ENCODE peak calls at places on chromosomes 4 and X, in seven cellular contexts. One of them, this sample, is unnamed.
A peak's percentile ranks its signal among the peaks of the same experiment; 100 is the strongest.

GRCh38 chrX:111098874-111099273 is 2.9 kb downstream of the PAK3 start:
- DNase-seq in uterus: peak; percentile 31
- DNase-seq in Peyer's patch: no peak
- DNase-seq in transverse colon: peak; percentile 42
- DNase-seq in GM12891: peak; percentile 29
- DNase-seq in K562: peak; percentile 69
- DNase-seq in heart left ventricle: no peak
- DNase-seq in this sample: peak; percentile 33

GRCh38 chr4:118849867-118850812 is 14.2 kb upstream of the SEC24D start:
- DNase-seq in transverse colon: peak; percentile 11
- DNase-seq in uterus: no peak
- DNase-seq in Peyer's patch: no peak
- DNase-seq in GM12891: no peak
- DNase-seq in heart left ventricle: no peak
- DNase-seq in K562: no peak
- DNase-seq in this sample: no peak

GRCh38 chr4:173014113-173014558 is 154.5 kb upstream of the GALNT7 start:
- DNase-seq in GM12891: no peak
- DNase-seq in uterus: peak; percentile 24
- DNase-seq in K562: no peak
- DNase-seq in heart left ventricle: peak; percentile 26
- DNase-seq in Peyer's patch: no peak
- DNase-seq in transverse colon: no peak
- DNase-seq in this sample: peak; percentile 45

GRCh38 chr4:119604266-119604665 is 24.3 kb downstream of the PDE5A start:
- DNase-seq in heart left ventricle: no peak
- DNase-seq in uterus: no peak
- DNase-seq in K562: no peak
- DNase-seq in GM12891: no peak
- DNase-seq in transverse colon: no peak
- DNase-seq in Peyer's patch: no peak
- DNase-seq in this sample: no peak

GRCh38 chrX:136200466-136200865 is 50.7 kb downstream of the MAP7D3 start:
- DNase-seq in Peyer's patch: no peak
- DNase-seq in transverse colon: no peak
- DNase-seq in heart left ventricle: no peak
- DNase-seq in GM12891: no peak
- DNase-seq in K562: peak; percentile 47
- DNase-seq in uterus: no peak
- DNase-seq in this sample: no peak

GRCh38 chrX:1424452-1424851 is 28.3 kb downstream of the ASMTL start:
- DNase-seq in transverse colon: no peak
- DNase-seq in K562: no peak
- DNase-seq in heart left ventricle: no peak
- DNase-seq in uterus: no peak
- DNase-seq in GM12891: no peak
- DNase-seq in Peyer's patch: peak; percentile 5
- DNase-seq in this sample: no peak

GRCh38 chrX:113384628-113385027 is 544.0 kb upstream of the AMOT start:
- DNase-seq in transverse colon: no peak
- DNase-seq in uterus: no peak
- DNase-seq in K562: no peak
- DNase-seq in GM12891: no peak
- DNase-seq in Peyer's patch: no peak
- DNase-seq in heart left ventricle: peak; percentile 30
- DNase-seq in this sample: no peak

GRCh38 chr4:4344915-4345527 is 41.9 kb upstream of the NSG1 start:
- DNase-seq in K562: no peak
- DNase-seq in Peyer's patch: no peak
- DNase-seq in transverse colon: peak; percentile 40
- DNase-seq in GM12891: no peak
- DNase-seq in heart left ventricle: no peak
- DNase-seq in uterus: no peak
- DNase-seq in this sample: no peak

GRCh38 chr4:84647307-84647884 is 64.5 kb downstream of the CDS1 start:
- DNase-seq in uterus: no peak
- DNase-seq in GM12891: no peak
- DNase-seq in Peyer's patch: no peak
- DNase-seq in heart left ventricle: no peak
- DNase-seq in K562: no peak
- DNase-seq in transverse colon: no peak
- DNase-seq in this sample: no peak

GRCh38 chrX:66731398-66731797 is 92.5 kb upstream of the EDA2R start:
- DNase-seq in Peyer's patch: no peak
- DNase-seq in K562: peak; percentile 14
- DNase-seq in transverse colon: no peak
- DNase-seq in GM12891: no peak
- DNase-seq in heart left ventricle: no peak
- DNase-seq in uterus: no peak
- DNase-seq in this sample: no peak

GRCh38 chrX:1165535-1166196 is 46.8 kb downstream of the CRLF2 start:
- DNase-seq in transverse colon: no peak
- DNase-seq in uterus: no peak
- DNase-seq in GM12891: no peak
- DNase-seq in K562: no peak
- DNase-seq in heart left ventricle: no peak
- DNase-seq in Peyer's patch: no peak
- DNase-seq in this sample: no peak

GRCh38 chrX:9635805-9636204 is 129.8 kb downstream of the GPR143 start:
- DNase-seq in uterus: peak; percentile 52
- DNase-seq in transverse colon: no peak
- DNase-seq in heart left ventricle: no peak
- DNase-seq in GM12891: no peak
- DNase-seq in Peyer's patch: no peak
- DNase-seq in K562: no peak
- DNase-seq in this sample: no peak

GRCh38 chr4:147834480-147834879 is 102.6 kb downstream of the ARHGAP10 start:
- DNase-seq in heart left ventricle: no peak
- DNase-seq in transverse colon: no peak
- DNase-seq in GM12891: no peak
- DNase-seq in uterus: no peak
- DNase-seq in K562: no peak
- DNase-seq in Peyer's patch: no peak
- DNase-seq in this sample: no peak

GRCh38 chr4:110310795-110311194 is 112.4 kb upstream of the ELOVL6 start:
- DNase-seq in transverse colon: no peak
- DNase-seq in uterus: no peak
- DNase-seq in K562: no peak
- DNase-seq in Peyer's patch: no peak
- DNase-seq in GM12891: no peak
- DNase-seq in heart left ventricle: no peak
- DNase-seq in this sample: no peak

GRCh38 chr4:94306713-94307112 is 35.9 kb downstream of the HPGDS start:
- DNase-seq in K562: no peak
- DNase-seq in transverse colon: no peak
- DNase-seq in heart left ventricle: no peak
- DNase-seq in GM12891: no peak
- DNase-seq in uterus: no peak
- DNase-seq in Peyer's patch: no peak
- DNase-seq in this sample: no peak

GRCh38 chr4:78510108-78510507 is 41.5 kb upstream of the ANXA3 start:
- DNase-seq in Peyer's patch: no peak
- DNase-seq in K562: no peak
- DNase-seq in uterus: no peak
- DNase-seq in heart left ventricle: no peak
- DNase-seq in GM12891: no peak
- DNase-seq in transverse colon: no peak
- DNase-seq in this sample: no peak

GRCh38 chr4:122450847-122451246 is 5.7 kb downstream of the IL2 start:
- DNase-seq in heart left ventricle: no peak
- DNase-seq in GM12891: no peak
- DNase-seq in transverse colon: no peak
- DNase-seq in uterus: no peak
- DNase-seq in K562: no peak
- DNase-seq in Peyer's patch: no peak
- DNase-seq in this sample: no peak

GRCh38 chr4:25486171-25486570 is 109.1 kb downstream of the ANAPC4 start:
- DNase-seq in GM12891: no peak
- DNase-seq in transverse colon: no peak
- DNase-seq in K562: no peak
- DNase-seq in uterus: no peak
- DNase-seq in heart left ventricle: no peak
- DNase-seq in Peyer's patch: no peak
- DNase-seq in this sample: no peak

GRCh38 chr4:148034821-148035220 is 302.9 kb downstream of the ARHGAP10 start:
- DNase-seq in transverse colon: no peak
- DNase-seq in K562: no peak
- DNase-seq in heart left ventricle: no peak
- DNase-seq in Peyer's patch: no peak
- DNase-seq in GM12891: no peak
- DNase-seq in uterus: no peak
- DNase-seq in this sample: no peak

GRCh38 chr4:133801858-133802257 is 399.7 kb downstream of the PABPC4L start:
- DNase-seq in GM12891: no peak
- DNase-seq in uterus: no peak
- DNase-seq in transverse colon: no peak
- DNase-seq in heart left ventricle: no peak
- DNase-seq in K562: no peak
- DNase-seq in Peyer's patch: no peak
- DNase-seq in this sample: no peak

DNA sequence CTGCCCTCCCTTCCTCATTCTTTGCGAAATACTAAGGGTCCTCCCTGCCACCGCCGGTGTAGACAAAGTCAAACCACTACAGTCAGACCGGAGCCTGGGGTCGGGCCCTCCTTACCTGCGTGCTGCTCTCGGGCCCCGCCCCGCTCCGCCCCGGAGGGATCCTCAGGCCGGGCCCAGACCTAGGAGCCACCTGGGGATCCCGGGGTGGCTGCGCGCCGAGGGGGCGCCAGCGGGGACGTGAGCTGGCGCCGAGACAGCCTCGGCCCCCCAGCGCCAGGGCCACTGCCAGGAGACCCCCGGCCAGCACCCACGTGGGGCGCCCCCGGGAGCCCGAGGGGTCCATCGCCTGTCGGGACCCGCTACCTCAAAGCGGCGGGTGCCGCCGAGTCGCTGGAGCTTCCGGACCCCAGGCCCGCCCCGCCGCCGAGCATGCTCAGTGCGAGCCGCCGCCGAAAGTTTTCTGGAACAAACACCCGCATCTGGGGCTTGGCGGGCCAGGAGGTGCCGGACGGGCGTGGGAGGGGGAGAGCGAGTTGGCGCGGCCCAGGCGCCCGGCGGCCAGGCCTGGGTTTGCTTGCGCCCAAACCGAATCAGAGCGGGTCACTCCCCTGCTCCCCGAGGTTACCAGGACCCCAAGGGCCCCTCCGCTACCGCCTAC is at the start of gene EVC2:
- DNase-seq in transverse colon: peak; percentile 58
- DNase-seq in GM12891: peak; percentile 42
- DNase-seq in uterus: peak; percentile 82
- DNase-seq in Peyer's patch: peak; percentile 55
- DNase-seq in heart left ventricle: peak; percentile 79
- DNase-seq in K562: no peak
- DNase-seq in this sample: no peak
- TF ChIP-seq POLR2A in transverse colon: no peak
- TF ChIP-seq POLR2A in GM12891: no peak
- TF ChIP-seq POLR2A in uterus: peak; percentile 26
- TF ChIP-seq POLR2A in Peyer's patch: no peak
- TF ChIP-seq POLR2A in heart left ventricle: no peak
- TF ChIP-seq POLR2A in K562: no peak
- TF ChIP-seq POLR2A in this sample: no peak

GRCh38 chr4:69759189-69759604 is 1.2 kb downstream of the SULT1B1 start:
- DNase-seq in Peyer's patch: no peak
- DNase-seq in GM12891: no peak
- DNase-seq in uterus: no peak
- DNase-seq in transverse colon: peak; percentile 20
- DNase-seq in K562: no peak
- DNase-seq in heart left ventricle: no peak
- DNase-seq in this sample: no peak
- TF ChIP-seq POLR2A in Peyer's patch: peak; percentile 28
- TF ChIP-seq POLR2A in GM12891: no peak
- TF ChIP-seq POLR2A in uterus: no peak
- TF ChIP-seq POLR2A in transverse colon: peak; percentile 40
- TF ChIP-seq POLR2A in K562: no peak
- TF ChIP-seq POLR2A in heart left ventricle: no peak
- TF ChIP-seq POLR2A in this sample: no peak

GRCh38 chr4:90126805-90127204 is 389 bp upstream of the CCSER1 start:
- DNase-seq in heart left ventricle: no peak
- DNase-seq in Peyer's patch: no peak
- DNase-seq in K562: no peak
- DNase-seq in uterus: no peak
- DNase-seq in GM12891: no peak
- DNase-seq in transverse colon: no peak
- DNase-seq in this sample: no peak

GRCh38 chr4:90127706-90128345 is 632 bp downstream of the CCSER1 start:
- DNase-seq in heart left ventricle: peak; percentile 23
- DNase-seq in GM12891: no peak
- DNase-seq in Peyer's patch: no peak
- DNase-seq in uterus: no peak
- DNase-seq in transverse colon: no peak
- DNase-seq in K562: no peak
- DNase-seq in this sample: no peak

GRCh38 chr4:90121961-90122748 is 5.0 kb upstream of the CCSER1 start:
- DNase-seq in transverse colon: no peak
- DNase-seq in GM12891: no peak
- DNase-seq in heart left ventricle: no peak
- DNase-seq in uterus: no peak
- DNase-seq in K562: no peak
- DNase-seq in Peyer's patch: no peak
- DNase-seq in this sample: no peak

GRCh38 chr4:90127223-90127705 is at the start of gene CCSER1:
- DNase-seq in GM12891: peak; percentile 31
- DNase-seq in Peyer's patch: peak; percentile 88
- DNase-seq in uterus: peak; percentile 63
- DNase-seq in K562: no peak
- DNase-seq in transverse colon: peak; percentile 86
- DNase-seq in heart left ventricle: peak; percentile 78
- DNase-seq in this sample: no peak
- TF ChIP-seq POLR2A in GM12891: peak; percentile 96
- TF ChIP-seq POLR2A in Peyer's patch: peak; percentile 96
- TF ChIP-seq POLR2A in uterus: peak; percentile 58
- TF ChIP-seq POLR2A in K562: no peak
- TF ChIP-seq POLR2A in transverse colon: peak; percentile 98
- TF ChIP-seq POLR2A in heart left ventricle: peak; percentile 66
- TF ChIP-seq POLR2A in this sample: no peak

GRCh38 chr4:47485047-47485692 is at the start of gene ATP10D:
- DNase-seq in uterus: peak; percentile 95
- DNase-seq in GM12891: peak; percentile 48
- DNase-seq in heart left ventricle: peak; percentile 97
- DNase-seq in K562: peak; percentile 47
- DNase-seq in transverse colon: peak; percentile 97
- DNase-seq in Peyer's patch: peak; percentile 96
- DNase-seq in this sample: peak; percentile 61
- TF ChIP-seq POLR2A in uterus: peak; percentile 93
- TF ChIP-seq POLR2A in GM12891: peak; percentile 88
- TF ChIP-seq POLR2A in heart left ventricle: no peak
- TF ChIP-seq POLR2A in K562: no peak
- TF ChIP-seq POLR2A in transverse colon: peak; percentile 87
- TF ChIP-seq POLR2A in Peyer's patch: peak; percentile 74
- TF ChIP-seq POLR2A in this sample: peak; percentile 92